ENCODE peak calls at places on chromosomes 3 and 15, in nine cellular contexts. D is B cell; M is aorta; C is RPMI8226; U is SW 1271; L is T-helper 1 cell; O is AG20443; J is iPS DF 6.9; F is activated gamma-delta T cell treated with anti-CD3 and anti-CD28 coated beads, Interleukin-2, amount 50 U/mL, for 16 hours. P is an unnamed sample.

GRCh38 chr15:31442203-31443090 is 115.8 kb downstream of the KLF13 start:
- DNase-seq in M (no peak), C (no peak), J (no peak), D (no peak), L (no peak), U (no peak), O (peak), F (no peak), P (peak)

GRCh38 chr3:43951813-43952212 is 261.1 kb downstream of the ABHD5 start:
- DNase-seq in U (no peak), M (no peak), J (no peak), L (no peak), O (no peak), D (no peak), F (no peak), C (no peak), P (no peak)

GRCh38 chr3:51471775-51472652 is 27.8 kb downstream of the DCAF1 start:
- DNase-seq in J (no peak), L (no peak), F (no peak), C (no peak), M (no peak), U (no peak), O (no peak), D (no peak), P (no peak)

GRCh38 chr15:20340331-20340811 is 201.2 kb downstream of the GOLGA6L6 start:
- DNase-seq in J (no peak), O (peak), M (peak), D (peak), U (no peak), L (peak), F (no peak), C (peak), P (no peak)

GRCh38 chr15:89841306-89841705 is 26.7 kb upstream of the ANPEP start:
- DNase-seq in J (no peak), M (no peak), O (no peak), U (no peak), C (no peak), F (no peak), D (no peak), L (no peak), P (no peak)

GRCh38 chr3:43892535-43892934 is 201.8 kb downstream of the ABHD5 start:
- DNase-seq in O (no peak), C (peak), M (no peak), J (no peak), F (no peak), L (no peak), D (peak), U (no peak), P (no peak)

GRCh38 chr3:188349276-188349962 is 195.5 kb downstream of the LPP start:
- DNase-seq in F (no peak), L (no peak), U (no peak), O (peak), D (no peak), M (no peak), J (no peak), C (peak), P (no peak)

GRCh38 chr3:136473716-136474326 is 223.7 kb downstream of the PCCB start:
- DNase-seq in J (no peak), M (no peak), O (no peak), D (no peak), F (no peak), C (no peak), U (no peak), L (no peak), P (no peak)

GRCh38 chr3:1179116-1179515 is 86.3 kb downstream of the CNTN6 start:
- DNase-seq in J (no peak), U (no peak), D (no peak), C (no peak), F (no peak), L (no peak), O (no peak), M (no peak), P (no peak)

GRCh38 chr3:83426311-83426710 is 1532.5 kb upstream of the CADM2 start:
- DNase-seq in F (no peak), O (no peak), L (no peak), U (no peak), J (no peak), M (no peak), C (no peak), D (no peak), P (no peak)

GRCh38 chr3:62241279-62241678 is 132.1 kb downstream of the FEZF2 start:
- DNase-seq in C (no peak), O (no peak), L (no peak), D (no peak), M (no peak), F (no peak), U (no peak), J (no peak), P (no peak)

GRCh38 chr15:79682851-79683288 is 213.9 kb downstream of the MTHFS start:
- DNase-seq in D (no peak), U (no peak), O (peak), L (no peak), C (no peak), J (no peak), M (no peak), F (no peak), P (peak)

GRCh38 chr3:187586226-187586625 is 84.0 kb downstream of the SST start:
- DNase-seq in D (no peak), L (no peak), J (no peak), O (no peak), U (no peak), F (no peak), M (no peak), C (no peak), P (no peak)

GRCh38 chr3:45677045-45677436 is 12.2 kb upstream of the SACM1L start:
- DNase-seq in L (peak), D (peak), U (no peak), C (no peak), F (peak), J (no peak), M (no peak), O (peak), P (peak)

GRCh38 chr3:13494463-13495350 is 14.6 kb downstream of the HDAC11 start:
- DNase-seq in J (no peak), C (peak), L (no peak), F (no peak), D (no peak), O (peak), U (no peak), M (peak), P (peak)

GRCh38 chr3:47542614-47543173 is 29.2 kb upstream of the ELP6 start:
- DNase-seq in M (peak), O (peak), D (no peak), F (no peak), U (no peak), C (no peak), L (no peak), J (no peak), P (peak)

GRCh38 chr3:141960731-141961130 is 84.3 kb downstream of the ATP1B3 start:
- DNase-seq in L (no peak), J (no peak), D (no peak), O (peak), C (no peak), M (no peak), U (no peak), F (no peak), P (peak)

GRCh38 chr3:41943444-41943843 is 18.5 kb downstream of the ULK4 start:
- DNase-seq in J (no peak), U (no peak), M (no peak), O (no peak), L (no peak), D (no peak), C (no peak), F (no peak), P (no peak)

GRCh38 chr3:98797905-98798304 is 34.8 kb downstream of the ST3GAL6 start:
- DNase-seq in M (no peak), F (no peak), C (no peak), O (no peak), D (no peak), U (no peak), J (no peak), L (no peak), P (no peak)

GRCh38 chr15:63003836-63004610 is 38.5 kb upstream of the TPM1 start:
- DNase-seq in O (no peak), M (no peak), D (no peak), J (no peak), L (no peak), C (no peak), F (no peak), U (no peak), P (no peak)

P was measured in foreskin fibroblast.